ENCODE peak calls at places on chromosomes 2 and 18, in ten cellular contexts. One of them, this sample, is unnamed.

GRCh38 chr2:139805378-139805777 is 1025.2 kb upstream of the NXPH2 start:
- DNase-seq in left ventricle myocardium superior: no peak
- DNase-seq in MV-4-11: no peak
- DNase-seq in WTC11: no peak
- DNase-seq in NCI-H69: peak; percentile 100
- DNase-seq in GM03348: no peak
- DNase-seq in hypothalamus: no peak
- DNase-seq in NAMALWA: no peak
- DNase-seq in vagina: no peak
- DNase-seq in Right ventricle myocardium superior: no peak
- DNase-seq in this sample: no peak

GRCh38 chr18:59959079-59959478 is 59.3 kb downstream of the PMAIP1 start:
- DNase-seq in left ventricle myocardium superior: no peak
- DNase-seq in MV-4-11: no peak
- DNase-seq in WTC11: no peak
- DNase-seq in NCI-H69: no peak
- DNase-seq in GM03348: no peak
- DNase-seq in hypothalamus: no peak
- DNase-seq in NAMALWA: peak; percentile 17
- DNase-seq in vagina: no peak
- DNase-seq in Right ventricle myocardium superior: no peak
- DNase-seq in this sample: no peak

GRCh38 chr18:23596183-23596582 is 9.9 kb upstream of the NPC1 start:
- DNase-seq in left ventricle myocardium superior: no peak
- DNase-seq in MV-4-11: peak; percentile 95
- DNase-seq in WTC11: no peak
- DNase-seq in NCI-H69: no peak
- DNase-seq in GM03348: no peak
- DNase-seq in hypothalamus: no peak
- DNase-seq in NAMALWA: no peak
- DNase-seq in vagina: no peak
- DNase-seq in Right ventricle myocardium superior: no peak
- DNase-seq in this sample: peak; percentile 77

GRCh38 chr2:8168876-8169275 is 513.0 kb upstream of the ID2 start:
- DNase-seq in left ventricle myocardium superior: no peak
- DNase-seq in MV-4-11: no peak
- DNase-seq in WTC11: no peak
- DNase-seq in NCI-H69: no peak
- DNase-seq in GM03348: no peak
- DNase-seq in hypothalamus: no peak
- DNase-seq in NAMALWA: no peak
- DNase-seq in vagina: no peak
- DNase-seq in Right ventricle myocardium superior: no peak
- DNase-seq in this sample: no peak

GRCh38 chr2:55097462-55098410 is 47.5 kb upstream of the RTN4 start:
- DNase-seq in left ventricle myocardium superior: peak; percentile 45
- DNase-seq in MV-4-11: no peak
- DNase-seq in WTC11: no peak
- DNase-seq in NCI-H69: peak; percentile 58
- DNase-seq in GM03348: no peak
- DNase-seq in hypothalamus: no peak
- DNase-seq in NAMALWA: no peak
- DNase-seq in vagina: no peak
- DNase-seq in Right ventricle myocardium superior: peak; percentile 49
- DNase-seq in this sample: no peak

GRCh38 chr2:219002395-219003266 is 9.4 kb upstream of the CRYBA2 start:
- DNase-seq in left ventricle myocardium superior: peak; percentile 48
- DNase-seq in MV-4-11: no peak
- DNase-seq in WTC11: peak; percentile 95
- DNase-seq in NCI-H69: peak; percentile 91
- DNase-seq in GM03348: peak; percentile 37
- DNase-seq in hypothalamus: no peak
- DNase-seq in NAMALWA: no peak
- DNase-seq in vagina: no peak
- DNase-seq in Right ventricle myocardium superior: no peak
- DNase-seq in this sample: peak; percentile 85

GRCh38 chr2:64222351-64222750 is 78.1 kb upstream of the PELI1 start:
- DNase-seq in left ventricle myocardium superior: no peak
- DNase-seq in MV-4-11: no peak
- DNase-seq in WTC11: no peak
- DNase-seq in NCI-H69: no peak
- DNase-seq in GM03348: no peak
- DNase-seq in hypothalamus: no peak
- DNase-seq in NAMALWA: no peak
- DNase-seq in vagina: no peak
- DNase-seq in Right ventricle myocardium superior: no peak
- DNase-seq in this sample: no peak

GRCh38 chr2:183149489-183149888 is 25.2 kb downstream of the NUP35 start:
- DNase-seq in left ventricle myocardium superior: no peak
- DNase-seq in MV-4-11: no peak
- DNase-seq in WTC11: no peak
- DNase-seq in NCI-H69: no peak
- DNase-seq in GM03348: peak; percentile 77
- DNase-seq in hypothalamus: no peak
- DNase-seq in NAMALWA: no peak
- DNase-seq in vagina: no peak
- DNase-seq in Right ventricle myocardium superior: no peak
- DNase-seq in this sample: no peak

GRCh38 chr2:219387284-219388126 is at the start of gene DNPEP:
- DNase-seq in left ventricle myocardium superior: peak; percentile 96
- DNase-seq in MV-4-11: peak; percentile 78
- DNase-seq in WTC11: peak; percentile 92
- DNase-seq in NCI-H69: peak; percentile 94
- DNase-seq in GM03348: peak; percentile 99
- DNase-seq in hypothalamus: no peak
- DNase-seq in NAMALWA: peak; percentile 89
- DNase-seq in vagina: no peak
- DNase-seq in Right ventricle myocardium superior: peak; percentile 96
- DNase-seq in this sample: peak; percentile 94

GRCh38 chr2:54920660-54921059 is 129.6 kb downstream of the RTN4 start:
- DNase-seq in left ventricle myocardium superior: no peak
- DNase-seq in MV-4-11: no peak
- DNase-seq in WTC11: no peak
- DNase-seq in NCI-H69: no peak
- DNase-seq in GM03348: no peak
- DNase-seq in hypothalamus: no peak
- DNase-seq in NAMALWA: no peak
- DNase-seq in vagina: no peak
- DNase-seq in Right ventricle myocardium superior: no peak
- DNase-seq in this sample: no peak

GRCh38 chr18:50924372-50924771 is 43.5 kb upstream of the ELAC1 start:
- DNase-seq in left ventricle myocardium superior: no peak
- DNase-seq in MV-4-11: no peak
- DNase-seq in WTC11: no peak
- DNase-seq in NCI-H69: no peak
- DNase-seq in GM03348: peak; percentile 9
- DNase-seq in hypothalamus: no peak
- DNase-seq in NAMALWA: no peak
- DNase-seq in vagina: no peak
- DNase-seq in Right ventricle myocardium superior: no peak
- DNase-seq in this sample: no peak

GRCh38 chr2:9076210-9076609 is 72.7 kb upstream of the MBOAT2 start:
- DNase-seq in left ventricle myocardium superior: no peak
- DNase-seq in MV-4-11: no peak
- DNase-seq in WTC11: no peak
- DNase-seq in NCI-H69: no peak
- DNase-seq in GM03348: no peak
- DNase-seq in hypothalamus: no peak
- DNase-seq in NAMALWA: no peak
- DNase-seq in vagina: no peak
- DNase-seq in Right ventricle myocardium superior: no peak
- DNase-seq in this sample: no peak

GRCh38 chr2:229254206-229254605 is 16.9 kb downstream of the PID1 start:
- DNase-seq in left ventricle myocardium superior: no peak
- DNase-seq in MV-4-11: no peak
- DNase-seq in WTC11: no peak
- DNase-seq in NCI-H69: no peak
- DNase-seq in GM03348: no peak
- DNase-seq in hypothalamus: no peak
- DNase-seq in NAMALWA: no peak
- DNase-seq in vagina: no peak
- DNase-seq in Right ventricle myocardium superior: no peak
- DNase-seq in this sample: no peak

GRCh38 chr18:1526996-1527395 is 622.3 kb downstream of the ADCYAP1 start:
- DNase-seq in left ventricle myocardium superior: no peak
- DNase-seq in MV-4-11: no peak
- DNase-seq in WTC11: no peak
- DNase-seq in NCI-H69: no peak
- DNase-seq in GM03348: no peak
- DNase-seq in hypothalamus: no peak
- DNase-seq in NAMALWA: no peak
- DNase-seq in vagina: no peak
- DNase-seq in Right ventricle myocardium superior: no peak
- DNase-seq in this sample: no peak

GRCh38 chr18:68660355-68661183 is 54.3 kb downstream of the TMX3 start:
- DNase-seq in left ventricle myocardium superior: no peak
- DNase-seq in MV-4-11: peak; percentile 42
- DNase-seq in WTC11: no peak
- DNase-seq in NCI-H69: peak; percentile 76
- DNase-seq in GM03348: peak; percentile 42
- DNase-seq in hypothalamus: no peak
- DNase-seq in NAMALWA: peak; percentile 63
- DNase-seq in vagina: no peak
- DNase-seq in Right ventricle myocardium superior: no peak
- DNase-seq in this sample: no peak

GRCh38 chr18:53131001-53131400 is 791.0 kb downstream of the DCC start:
- DNase-seq in left ventricle myocardium superior: no peak
- DNase-seq in MV-4-11: no peak
- DNase-seq in WTC11: no peak
- DNase-seq in NCI-H69: no peak
- DNase-seq in GM03348: no peak
- DNase-seq in hypothalamus: no peak
- DNase-seq in NAMALWA: no peak
- DNase-seq in vagina: no peak
- DNase-seq in Right ventricle myocardium superior: no peak
- DNase-seq in this sample: no peak

GRCh38 chr2:217693363-217693762 is 309.4 kb downstream of the TNS1 start:
- DNase-seq in left ventricle myocardium superior: no peak
- DNase-seq in MV-4-11: no peak
- DNase-seq in WTC11: no peak
- DNase-seq in NCI-H69: no peak
- DNase-seq in GM03348: no peak
- DNase-seq in hypothalamus: no peak
- DNase-seq in NAMALWA: no peak
- DNase-seq in vagina: no peak
- DNase-seq in Right ventricle myocardium superior: no peak
- DNase-seq in this sample: no peak

GRCh38 chr2:129742415-129742814 is 237.1 kb upstream of the RAB6C start:
- DNase-seq in left ventricle myocardium superior: no peak
- DNase-seq in MV-4-11: no peak
- DNase-seq in WTC11: no peak
- DNase-seq in NCI-H69: no peak
- DNase-seq in GM03348: no peak
- DNase-seq in hypothalamus: no peak
- DNase-seq in NAMALWA: no peak
- DNase-seq in vagina: no peak
- DNase-seq in Right ventricle myocardium superior: no peak
- DNase-seq in this sample: no peak

GRCh38 chr2:13698847-13699246 is 933.7 kb upstream of the LRATD1 start:
- DNase-seq in left ventricle myocardium superior: no peak
- DNase-seq in MV-4-11: no peak
- DNase-seq in WTC11: no peak
- DNase-seq in NCI-H69: no peak
- DNase-seq in GM03348: no peak
- DNase-seq in hypothalamus: no peak
- DNase-seq in NAMALWA: no peak
- DNase-seq in vagina: no peak
- DNase-seq in Right ventricle myocardium superior: no peak
- DNase-seq in this sample: no peak

GRCh38 chr2:64448069-64448468 is 5.9 kb upstream of the LGALSL start:
- DNase-seq in left ventricle myocardium superior: no peak
- DNase-seq in MV-4-11: no peak
- DNase-seq in WTC11: no peak
- DNase-seq in NCI-H69: no peak
- DNase-seq in GM03348: no peak
- DNase-seq in hypothalamus: peak; percentile 46
- DNase-seq in NAMALWA: no peak
- DNase-seq in vagina: no peak
- DNase-seq in Right ventricle myocardium superior: no peak
- DNase-seq in this sample: no peak

GRCh38 chr2:8983571-8983970 is 19.9 kb downstream of the MBOAT2 start:
- DNase-seq in left ventricle myocardium superior: no peak
- DNase-seq in MV-4-11: no peak
- DNase-seq in WTC11: no peak
- DNase-seq in NCI-H69: no peak
- DNase-seq in GM03348: no peak
- DNase-seq in hypothalamus: no peak
- DNase-seq in NAMALWA: peak; percentile 8
- DNase-seq in vagina: no peak
- DNase-seq in Right ventricle myocardium superior: no peak
- DNase-seq in this sample: no peak

This sample was measured in lower lobe of right lung.